ENCODE peak calls at places on chromosomes 1 and 21, in four cellular contexts. U is cardiac muscle cell, N is DND-41, Q is NT2/D1. S is an unnamed sample.

GRCh38 chr1:97721221-97721620 is 199.6 kb downstream of the DPYD start:
- DNase-seq in N (no peak), Q (no peak), U (no peak), S (no peak)

GRCh38 chr1:59020151-59020997 is 236.5 kb upstream of the JUN start:
- DNase-seq in U (no peak), N (peak; percentile 76), Q (no peak), S (peak; percentile 52)

GRCh38 chr21:17387030-17387617 is 125.7 kb upstream of the CXADR start:
- DNase-seq in N (peak; percentile 41), Q (peak; percentile 72), U (peak; percentile 80), S (no peak)

GRCh38 chr1:17441265-17441992 is 2.0 kb upstream of the RCC2 start:
- DNase-seq in U (no peak), N (peak; percentile 43), Q (no peak), S (no peak)

GRCh38 chr1:184424945-184425344 is 38.1 kb downstream of the C1orf21 start:
- DNase-seq in N (no peak), Q (no peak), U (no peak), S (no peak)

GRCh38 chr1:110172001-110172400 is 21.7 kb downstream of the SLC6A17 start:
- DNase-seq in Q (no peak), U (no peak), N (no peak), S (no peak)

GRCh38 chr1:151060241-151061011 is at the start of gene MLLT11:
- DNase-seq in U (peak; percentile 88), Q (peak; percentile 92), N (peak; percentile 91), S (no peak)

GRCh38 chr1:38686306-38687255 is 173.0 kb downstream of the RRAGC start:
- DNase-seq in Q (no peak), U (no peak), N (no peak), S (no peak)

GRCh38 chr1:111275079-111275478 is 15.6 kb upstream of the CHIA start:
- DNase-seq in N (no peak), Q (no peak), U (no peak), S (no peak)

GRCh38 chr1:182003953-182004586 is 57.4 kb downstream of the ZNF648 start:
- DNase-seq in Q (no peak), U (no peak), N (peak; percentile 10), S (no peak)

GRCh38 chr1:60753508-60753907 is 328.9 kb upstream of the NFIA start:
- DNase-seq in Q (no peak), N (no peak), U (no peak), S (no peak)

DNA sequence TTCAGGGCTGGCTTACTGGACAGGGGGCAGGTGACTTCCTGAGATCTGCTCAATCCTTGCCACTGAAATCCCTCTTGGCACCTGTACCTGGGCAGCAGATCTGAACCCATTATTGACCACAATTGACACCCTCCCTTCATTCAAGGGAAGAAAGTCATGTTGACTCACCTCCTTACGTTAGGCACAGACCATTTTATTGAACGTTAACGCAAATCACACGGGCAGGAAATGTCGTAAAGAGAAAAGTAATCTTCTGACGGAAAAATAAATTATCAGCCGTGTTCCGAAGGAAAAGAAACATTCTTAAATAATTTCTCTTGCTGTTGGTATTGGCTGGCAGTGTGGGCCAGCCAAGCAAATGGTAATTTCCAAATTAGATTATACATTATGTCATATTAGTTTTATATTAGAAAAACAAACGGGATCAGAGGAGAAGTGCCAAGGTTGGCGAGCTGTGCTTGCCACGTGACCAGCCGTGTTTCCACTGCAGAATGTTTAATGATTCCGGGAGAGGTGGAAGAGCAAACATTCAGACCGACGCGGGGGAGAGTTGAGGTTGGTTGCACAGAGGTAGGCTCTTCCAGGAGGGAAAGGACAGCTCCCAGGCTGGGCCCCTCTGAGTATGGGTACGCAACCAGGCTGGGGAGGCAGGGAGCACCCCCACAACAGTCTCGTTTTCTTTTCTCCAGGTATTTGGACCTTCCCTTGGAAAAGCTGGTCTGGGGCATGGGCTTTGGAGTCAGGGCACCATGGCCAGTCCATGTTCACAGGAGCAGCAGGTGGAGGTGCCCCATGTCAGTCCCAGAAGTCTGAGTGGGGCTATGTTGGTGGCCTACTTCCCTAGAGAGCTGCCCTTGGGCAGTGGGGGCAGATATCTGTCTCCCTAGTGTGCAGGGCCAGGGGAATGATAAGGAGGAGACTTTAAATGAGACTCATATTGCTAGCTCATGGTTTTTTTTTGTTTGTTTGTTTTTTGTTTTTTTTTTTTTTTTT is 121.1 kb downstream of the FOXD2 start:
- DNase-seq in N (no peak), Q (no peak), U (no peak), S (no peak)
- H3K4me3 ChIP-seq in N (no peak overlapping the region), Q (no peak overlapping the region), U (no peak overlapping the region), S (no peak overlapping the region)

DNA sequence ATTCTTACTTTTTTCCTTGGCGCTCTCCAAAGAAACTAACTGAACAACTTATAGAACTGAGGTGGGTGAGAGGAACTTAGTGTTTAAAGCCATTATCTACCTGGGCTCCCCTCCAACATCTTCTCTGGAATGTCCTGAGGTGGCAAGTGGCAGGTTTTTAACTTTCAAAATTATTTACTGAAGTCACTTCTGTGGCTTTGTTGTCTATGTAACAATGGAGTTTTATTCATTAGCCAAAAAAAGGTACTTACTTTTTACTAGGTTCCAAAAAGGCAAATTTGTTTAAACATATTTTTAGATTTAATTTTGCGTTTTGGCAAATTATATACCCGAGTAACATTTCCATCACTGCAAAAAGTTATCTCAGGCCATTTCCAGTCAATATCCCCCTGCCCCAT is 2.4 kb downstream of the ENO1 start:
- DNase-seq in Q (no peak), U (no peak), N (no peak), S (no peak)
- H3K4me3 ChIP-seq in Q (peak overlapping the region; percentile 96), U (peak overlapping the region; percentile 89), N (peak overlapping the region; percentile 74), S (no peak overlapping the region)

GRCh38 chr1:27489973-27490741 is at the start of gene WASF2:
- DNase-seq in U (peak; percentile 98), Q (peak; percentile 98), N (peak; percentile 98), S (peak; percentile 98)

GRCh38 chr1:27488523-27489138 is 1.3 kb downstream of the WASF2 start:
- DNase-seq in Q (no peak), N (peak; percentile 18), U (peak; percentile 53), S (peak; percentile 23)

GRCh38 chr1:27491748-27492700 is 2.1 kb upstream of the WASF2 start:
- DNase-seq in N (no peak), Q (no peak), U (no peak), S (no peak)

GRCh38 chr1:27485363-27485762 is 4.6 kb downstream of the WASF2 start:
- DNase-seq in U (no peak), N (no peak), Q (no peak), S (no peak)

DNA sequence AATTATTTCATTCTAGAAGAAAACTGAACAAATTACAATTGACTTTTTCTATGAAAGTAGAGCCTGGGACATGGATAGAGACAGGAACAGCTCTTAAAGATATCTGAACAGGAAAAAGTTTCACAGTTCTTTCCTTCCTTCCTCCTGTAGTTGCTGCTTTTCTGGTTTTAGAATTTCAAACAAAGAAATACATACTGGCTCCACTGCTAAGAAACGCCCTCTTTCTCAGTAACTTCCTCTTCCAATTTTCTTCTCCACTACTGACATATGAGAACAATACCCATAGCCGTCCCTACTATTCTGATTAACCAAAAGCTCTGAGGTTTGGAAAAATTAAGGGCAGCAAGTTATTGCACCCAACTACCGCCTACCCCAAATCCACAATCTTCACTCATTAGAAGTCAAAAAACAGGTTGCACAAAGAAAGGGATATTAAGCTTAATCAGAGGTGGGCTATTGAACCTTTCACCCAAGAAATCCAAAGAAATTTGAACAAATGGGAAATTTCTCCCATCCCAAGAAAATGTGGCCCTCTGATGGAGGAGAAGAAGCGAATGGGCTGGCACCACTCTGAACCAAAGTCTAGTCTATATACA is 1.9 kb downstream of the WASF2 start:
- DNase-seq in Q (no peak), N (no peak), U (no peak), S (no peak)
- H3K4me3 ChIP-seq in Q (no peak overlapping the region), N (no peak overlapping the region), U (peak overlapping the region; percentile 67), S (peak overlapping the region; percentile 44)

DNA sequence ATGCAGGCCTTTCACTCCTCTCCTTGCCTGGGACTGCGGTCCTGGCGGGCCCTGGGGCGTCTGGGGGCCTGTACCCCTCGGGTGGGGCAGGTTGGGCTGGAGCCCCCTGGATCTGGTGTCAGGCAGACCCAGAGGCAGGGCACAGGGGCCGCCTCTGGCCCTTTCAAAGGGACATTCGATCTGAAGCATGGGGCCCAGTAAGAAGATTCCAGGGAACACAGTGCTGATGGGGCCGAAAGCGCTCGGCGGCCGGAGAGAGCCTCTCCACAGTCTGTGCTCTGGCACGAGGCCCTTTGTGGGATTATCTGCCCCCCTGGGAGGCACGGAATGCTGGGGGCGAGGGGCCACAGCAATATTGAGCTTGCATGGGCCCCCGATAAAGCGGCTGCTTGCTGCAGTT is 15.2 kb downstream of the PRDM16 start:
- DNase-seq in U (no peak), Q (no peak), N (no peak), S (no peak)
- H3K4me3 ChIP-seq in U (no peak overlapping the region), Q (no peak overlapping the region), N (no peak overlapping the region), S (no peak overlapping the region)

GRCh38 chr1:191804311-191804710 is 354.0 kb upstream of the RGS18 start:
- DNase-seq in Q (no peak), U (peak; percentile 60), N (no peak), S (no peak)
- H3K4me3 ChIP-seq in Q (no peak overlapping the region), U (no peak overlapping the region), N (no peak overlapping the region), S (no peak overlapping the region)

GRCh38 chr1:237509748-237510147 is 381.0 kb downstream of the ZP4 start:
- DNase-seq in U (no peak), Q (no peak), N (no peak), S (no peak)
- H3K4me3 ChIP-seq in U (no peak overlapping the region), Q (no peak overlapping the region), N (no peak overlapping the region), S (no peak overlapping the region)

GRCh38 chr1:203304391-203304918 is 864 bp upstream of the BTG2 start:
- DNase-seq in U (no peak), N (no peak), Q (no peak), S (no peak)
- H3K4me3 ChIP-seq in U (no peak overlapping the region), N (peak overlapping the region; percentile 1), Q (peak overlapping the region; percentile 2), S (peak overlapping the region; percentile 95)